ENCODE peak calls at places on chromosomes 12 and 14, in six cellular contexts. H is T-helper 1 cell, S is HTR-8/SVneo, B is HEK293T, M is ecto neural progenitor cell, N is renal cortical epithelial cell. E is an unnamed sample.

GRCh38 chr12:127941332-127941731 is 325.6 kb upstream of the TMEM132C start:
- DNase-seq in S (no peak), H (no peak), B (no peak), M (no peak), N (no peak), E (no peak)

GRCh38 chr14:47541652-47542051 is 133.8 kb downstream of the MDGA2 start:
- DNase-seq in M (no peak), S (no peak), B (no peak), N (no peak), H (no peak), E (no peak)

GRCh38 chr12:47028186-47028585 is 51.2 kb upstream of the PCED1B start:
- DNase-seq in B (no peak), S (no peak), H (no peak), N (no peak), M (no peak), E (no peak)

GRCh38 chr12:96249196-96250118 is 55.3 kb downstream of the ELK3 start:
- DNase-seq in H (no peak), B (no peak), N (peak), S (no peak), M (no peak), E (no peak)

GRCh38 chr12:86230516-86231146 is 25.6 kb downstream of the MGAT4C start:
- DNase-seq in H (no peak), S (peak), B (no peak), N (peak), M (no peak), E (no peak)

GRCh38 chr14:96274122-96274910 is 18.3 kb downstream of the BDKRB1 start:
- DNase-seq in N (no peak), S (no peak), H (no peak), B (no peak), M (no peak), E (no peak)

GRCh38 chr14:100582496-100583165 is 4.6 kb downstream of the BEGAIN start:
- DNase-seq in M (no peak), S (no peak), B (no peak), N (no peak), H (no peak), E (no peak)

GRCh38 chr14:69909831-69910550 is 30.8 kb downstream of the SMOC1 start:
- DNase-seq in B (no peak), M (no peak), S (no peak), N (no peak), H (no peak), E (no peak)

GRCh38 chr12:81259360-81259759 is 181.5 kb downstream of the ACSS3 start:
- DNase-seq in S (no peak), B (no peak), N (no peak), M (no peak), H (no peak), E (no peak)

GRCh38 chr14:93728651-93729016 is 59.7 kb downstream of the PRIMA1 start:
- DNase-seq in B (no peak), H (no peak), S (no peak), M (no peak), N (no peak), E (no peak)

GRCh38 chr14:99564256-99564902 is 39.6 kb downstream of the CCDC85C start:
- DNase-seq in H (no peak), B (no peak), N (peak), S (no peak), M (no peak), E (no peak)

GRCh38 chr12:38823743-38824142 is 81.6 kb downstream of the CPNE8 start:
- DNase-seq in B (no peak), H (no peak), M (no peak), N (peak), S (no peak), E (no peak)

E was measured in erythroblast.